ENCODE peak calls at places on chromosomes 4 and X, in ten cellular contexts. W, U, B, V, T, X, I, K, F and Y are unnamed samples.

GRCh38 chrX:85570496-85570895 is 191.0 kb upstream of the POF1B start:
- DNase-seq in K (no peak), B (no peak), V (no peak), X (no peak), U (no peak), I (no peak), T (no peak), W (no peak), F (no peak), Y (no peak)

GRCh38 chrX:132292753-132293152 is 73.5 kb upstream of the RAP2C start:
- DNase-seq in W (peak; percentile 58), F (no peak), I (no peak), X (peak; percentile 74), K (no peak), V (peak; percentile 9), B (no peak), T (no peak), U (no peak), Y (no peak)

GRCh38 chr4:37827802-37828321 is 1.4 kb downstream of the PGM2 start:
- DNase-seq in T (no peak), F (no peak), B (no peak), U (no peak), V (no peak), I (no peak), K (no peak), W (no peak), X (peak; percentile 4), Y (no peak)

GRCh38 chrX:75596178-75596577 is 73.3 kb upstream of the ZDHHC15 start:
- DNase-seq in K (no peak), X (no peak), V (no peak), U (no peak), B (no peak), T (no peak), I (no peak), W (no peak), F (no peak), Y (no peak)

GRCh38 chrX:120274958-120275357 is 24.3 kb downstream of the ZBTB33 start:
- DNase-seq in K (no peak), X (no peak), W (no peak), V (no peak), B (no peak), T (no peak), F (no peak), U (no peak), I (no peak), Y (no peak)

GRCh38 chrX:85108165-85108564 is 104.5 kb downstream of the APOOL start:
- DNase-seq in W (no peak), T (no peak), F (no peak), I (no peak), K (no peak), B (no peak), X (peak; percentile 34), U (no peak), V (no peak), Y (no peak)

GRCh38 chrX:40471965-40472648 is 108.7 kb upstream of the ATP6AP2 start:
- DNase-seq in F (peak; percentile 43), W (peak; percentile 62), I (peak; percentile 16), U (no peak), T (no peak), K (no peak), B (no peak), X (peak; percentile 24), V (no peak), Y (no peak)

GRCh38 chrX:120302434-120302833 is 8.8 kb downstream of the TMEM255A start:
- DNase-seq in I (no peak), B (no peak), U (no peak), V (no peak), K (no peak), X (no peak), T (no peak), W (peak; percentile 82), F (no peak), Y (no peak)

GRCh38 chr4:83013931-83014330 is 3.3 kb upstream of the LIN54 start:
- DNase-seq in I (no peak), T (no peak), F (no peak), W (no peak), U (no peak), B (no peak), V (no peak), K (no peak), X (no peak), Y (no peak)

GRCh38 chr4:2266181-2266580 is 4.3 kb upstream of the MXD4 start:
- DNase-seq in B (no peak), V (no peak), F (no peak), U (no peak), X (no peak), K (no peak), I (no peak), T (no peak), W (no peak), Y (no peak)

GRCh38 chr4:70601422-70602039 is 9.5 kb downstream of the AMBN start:
- DNase-seq in K (peak; percentile 18), V (peak; percentile 64), B (no peak), I (peak; percentile 11), X (peak; percentile 67), F (peak; percentile 27), U (peak; percentile 30), T (peak; percentile 21), W (peak; percentile 87), Y (no peak)

GRCh38 chrX:52983526-52983925 is 25.2 kb upstream of the FAM156A start:
- DNase-seq in V (no peak), T (no peak), I (no peak), W (no peak), X (peak; percentile 20), K (no peak), B (no peak), F (no peak), U (no peak), Y (no peak)

GRCh38 chrX:97616883-97617510 is 733.3 kb downstream of the RPA4 start:
- DNase-seq in K (no peak), V (no peak), I (peak; percentile 10), U (no peak), W (peak; percentile 37), B (no peak), F (no peak), T (no peak), X (peak; percentile 73), Y (no peak)

GRCh38 chrX:7316280-7316679 is 168.3 kb upstream of the PUDP start:
- DNase-seq in B (no peak), I (no peak), X (peak; percentile 51), W (no peak), V (no peak), K (no peak), F (no peak), T (no peak), U (no peak), Y (no peak)

GRCh38 chr4:102871772-102872171 is 3.0 kb downstream of the CISD2 start:
- DNase-seq in T (no peak), U (no peak), I (no peak), B (no peak), F (no peak), W (no peak), V (no peak), K (no peak), X (no peak), Y (no peak)

GRCh38 chr4:2689114-2689513 is 67.0 kb downstream of the TNIP2 start:
- DNase-seq in T (no peak), W (no peak), V (no peak), F (no peak), B (no peak), I (no peak), K (no peak), U (no peak), X (peak; percentile 39), Y (no peak)

GRCh38 chr4:102815981-102816380 is 11.4 kb downstream of the UBE2D3 start:
- DNase-seq in F (no peak), X (peak; percentile 95), I (peak; percentile 80), B (no peak), W (no peak), V (no peak), U (no peak), K (no peak), T (no peak), Y (no peak)

GRCh38 chrX:37825225-37825842 is 22.0 kb downstream of the DYNLT3 start:
- DNase-seq in K (no peak), I (no peak), T (peak; percentile 10), V (peak; percentile 28), X (peak; percentile 42), B (no peak), U (peak; percentile 13), W (peak; percentile 65), F (no peak), Y (no peak)

GRCh38 chr4:112519689-112520597 is 4.0 kb upstream of the NEUROG2 start:
- DNase-seq in I (no peak), B (no peak), K (no peak), F (no peak), W (peak; percentile 48), U (no peak), T (no peak), X (no peak), V (no peak), Y (no peak)